ENCODE peak calls at places on chromosomes 13 and 19, in six cellular contexts. One of them, this sample, is unnamed.

GRCh38 chr19:11247391-11247790 is 8.0 kb downstream of the ANGPTL8 start:
- DNase-seq in psoas muscle: peak
- DNase-seq in gastrocnemius medialis: peak
- DNase-seq in fibroblast of mammary gland: peak
- DNase-seq in AG09309: no peak
- DNase-seq in GM10248: no peak
- DNase-seq in this sample: no peak

GRCh38 chr19:22784051-22784450 is at the start of gene ZNF99:
- DNase-seq in fibroblast of mammary gland: no peak
- DNase-seq in AG09309: no peak
- DNase-seq in psoas muscle: peak
- DNase-seq in GM10248: no peak
- DNase-seq in gastrocnemius medialis: peak
- DNase-seq in this sample: no peak

GRCh38 chr19:53057904-53058579 is 13.5 kb downstream of the ERVV-2 start:
- DNase-seq in gastrocnemius medialis: no peak
- DNase-seq in GM10248: no peak
- DNase-seq in AG09309: no peak
- DNase-seq in fibroblast of mammary gland: no peak
- DNase-seq in psoas muscle: no peak
- DNase-seq in this sample: no peak

GRCh38 chr19:17950310-17951150 is 16.4 kb upstream of the KCNN1 start:
- DNase-seq in AG09309: no peak
- DNase-seq in psoas muscle: no peak
- DNase-seq in GM10248: no peak
- DNase-seq in fibroblast of mammary gland: no peak
- DNase-seq in gastrocnemius medialis: no peak
- DNase-seq in this sample: no peak

GRCh38 chr19:4523306-4524110 is 5.2 kb upstream of the PLIN4 start:
- DNase-seq in fibroblast of mammary gland: peak
- DNase-seq in gastrocnemius medialis: peak
- DNase-seq in psoas muscle: peak
- DNase-seq in GM10248: peak
- DNase-seq in AG09309: no peak
- DNase-seq in this sample: no peak

GRCh38 chr13:111114362-111115050 is 604 bp upstream of the ARHGEF7 start:
- DNase-seq in AG09309: no peak
- DNase-seq in psoas muscle: peak
- DNase-seq in GM10248: peak
- DNase-seq in fibroblast of mammary gland: peak
- DNase-seq in gastrocnemius medialis: peak
- DNase-seq in this sample: no peak

GRCh38 chr19:3618144-3618810 is 8.3 kb downstream of the CACTIN start:
- DNase-seq in gastrocnemius medialis: no peak
- DNase-seq in AG09309: no peak
- DNase-seq in psoas muscle: peak
- DNase-seq in fibroblast of mammary gland: peak
- DNase-seq in GM10248: peak
- DNase-seq in this sample: no peak

GRCh38 chr19:33024398-33024797 is 40.3 kb downstream of the RHPN2 start:
- DNase-seq in psoas muscle: no peak
- DNase-seq in gastrocnemius medialis: no peak
- DNase-seq in GM10248: no peak
- DNase-seq in fibroblast of mammary gland: no peak
- DNase-seq in AG09309: no peak
- DNase-seq in this sample: no peak

GRCh38 chr13:46143239-46143701 is 38.4 kb upstream of the CPB2 start:
- DNase-seq in fibroblast of mammary gland: no peak
- DNase-seq in gastrocnemius medialis: no peak
- DNase-seq in GM10248: no peak
- DNase-seq in AG09309: no peak
- DNase-seq in psoas muscle: no peak
- DNase-seq in this sample: no peak

GRCh38 chr13:72782717-72783116 is 784 bp downstream of the PIBF1 start:
- DNase-seq in fibroblast of mammary gland: peak
- DNase-seq in AG09309: no peak
- DNase-seq in psoas muscle: no peak
- DNase-seq in GM10248: no peak
- DNase-seq in gastrocnemius medialis: no peak
- DNase-seq in this sample: no peak

GRCh38 chr19:40246292-40247073 is 20.0 kb upstream of the CCNP start:
- DNase-seq in AG09309: no peak
- DNase-seq in GM10248: no peak
- DNase-seq in psoas muscle: no peak
- DNase-seq in fibroblast of mammary gland: no peak
- DNase-seq in gastrocnemius medialis: no peak
- DNase-seq in this sample: no peak

GRCh38 chr13:75052616-75053015 is 429.4 kb downstream of the TBC1D4 start:
- DNase-seq in GM10248: no peak
- DNase-seq in AG09309: no peak
- DNase-seq in psoas muscle: no peak
- DNase-seq in gastrocnemius medialis: no peak
- DNase-seq in fibroblast of mammary gland: no peak
- DNase-seq in this sample: no peak
- TF ChIP-seq CTCF in GM10248: no peak
- TF ChIP-seq CTCF in AG09309: no peak
- TF ChIP-seq CTCF in psoas muscle: no peak
- TF ChIP-seq CTCF in gastrocnemius medialis: no peak
- TF ChIP-seq CTCF in fibroblast of mammary gland: no peak
- TF ChIP-seq CTCF in this sample: no peak

DNA sequence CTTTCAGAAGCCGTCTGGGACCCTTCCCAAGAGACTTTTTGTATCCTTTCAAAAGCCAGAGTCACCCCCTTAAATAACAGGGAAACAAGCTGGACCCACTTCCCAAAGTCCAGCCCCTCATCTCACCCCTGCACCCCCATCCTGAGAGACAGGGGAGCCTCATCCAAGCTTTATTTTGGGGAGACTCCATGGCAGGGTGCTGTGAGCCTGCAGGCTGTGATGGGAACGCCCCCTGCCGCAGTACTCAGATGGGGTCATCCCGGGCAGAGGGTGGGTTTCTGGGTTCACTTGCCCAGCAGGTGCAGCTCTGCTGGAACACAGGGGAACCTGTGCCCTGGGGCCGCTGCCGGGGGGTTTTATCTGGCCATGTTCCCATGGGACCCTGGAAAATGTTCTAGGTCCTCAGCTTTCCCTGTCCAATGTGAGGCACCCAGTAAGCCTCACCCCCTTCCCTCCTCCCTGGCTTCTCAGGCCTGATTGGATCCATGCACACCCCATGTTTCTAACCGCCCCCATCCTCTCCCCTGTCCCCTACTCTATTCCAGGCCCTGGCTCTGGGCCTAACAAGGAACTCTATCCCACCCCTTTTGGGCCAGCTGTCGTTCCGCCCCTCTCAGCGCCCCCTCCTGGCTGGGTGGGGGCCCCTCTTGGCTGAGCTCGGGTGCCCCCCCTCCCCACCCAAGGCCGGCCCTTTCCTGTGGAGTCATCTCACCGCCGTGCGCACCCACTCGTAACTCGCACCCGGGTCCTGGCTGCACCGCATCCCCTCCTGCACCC is 1.0 kb downstream of the HIF3A start:
- DNase-seq in gastrocnemius medialis: peak
- DNase-seq in psoas muscle: peak
- DNase-seq in GM10248: no peak
- DNase-seq in fibroblast of mammary gland: peak
- DNase-seq in AG09309: no peak
- DNase-seq in this sample: no peak
- TF ChIP-seq CTCF in gastrocnemius medialis: peak
- TF ChIP-seq CTCF in psoas muscle: peak
- TF ChIP-seq CTCF in GM10248: no peak
- TF ChIP-seq CTCF in fibroblast of mammary gland: no peak
- TF ChIP-seq CTCF in AG09309: peak
- TF ChIP-seq CTCF in this sample: no peak

GRCh38 chr13:47719164-47719563 is 281.9 kb downstream of the SUCLA2 start:
- DNase-seq in gastrocnemius medialis: no peak
- DNase-seq in AG09309: no peak
- DNase-seq in fibroblast of mammary gland: no peak
- DNase-seq in GM10248: no peak
- DNase-seq in psoas muscle: no peak
- DNase-seq in this sample: no peak
- TF ChIP-seq CTCF in gastrocnemius medialis: no peak
- TF ChIP-seq CTCF in AG09309: no peak
- TF ChIP-seq CTCF in fibroblast of mammary gland: no peak
- TF ChIP-seq CTCF in GM10248: no peak
- TF ChIP-seq CTCF in psoas muscle: no peak
- TF ChIP-seq CTCF in this sample: no peak

GRCh38 chr13:77056382-77056781 is 29.4 kb upstream of the FBXL3 start:
- DNase-seq in GM10248: no peak
- DNase-seq in psoas muscle: no peak
- DNase-seq in AG09309: no peak
- DNase-seq in gastrocnemius medialis: no peak
- DNase-seq in fibroblast of mammary gland: no peak
- DNase-seq in this sample: no peak
- TF ChIP-seq CTCF in GM10248: no peak
- TF ChIP-seq CTCF in psoas muscle: no peak
- TF ChIP-seq CTCF in AG09309: no peak
- TF ChIP-seq CTCF in gastrocnemius medialis: peak
- TF ChIP-seq CTCF in fibroblast of mammary gland: no peak
- TF ChIP-seq CTCF in this sample: peak

DNA sequence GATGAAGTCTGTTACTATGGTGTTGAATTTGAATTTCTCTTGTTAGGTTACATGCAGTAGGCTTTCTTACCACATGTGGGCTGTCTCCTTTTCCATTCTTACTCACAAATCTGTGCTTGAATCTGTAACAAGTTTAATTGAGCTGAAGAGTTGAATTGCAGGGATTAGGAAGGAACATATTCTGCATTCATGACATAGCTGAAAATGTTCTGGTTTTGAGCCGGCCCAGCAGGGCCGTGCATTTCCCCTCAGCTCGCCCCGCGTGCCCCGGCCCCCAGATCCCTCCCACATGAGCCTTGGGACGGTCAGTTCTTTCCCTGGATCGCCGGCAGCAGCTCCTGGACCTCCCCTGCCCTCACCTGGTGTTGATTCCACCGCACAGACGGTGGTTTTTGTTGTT is 28.1 kb downstream of the TFDP1 start:
- DNase-seq in psoas muscle: no peak
- DNase-seq in fibroblast of mammary gland: no peak
- DNase-seq in AG09309: no peak
- DNase-seq in GM10248: no peak
- DNase-seq in gastrocnemius medialis: no peak
- DNase-seq in this sample: no peak
- TF ChIP-seq CTCF in psoas muscle: no peak
- TF ChIP-seq CTCF in fibroblast of mammary gland: no peak
- TF ChIP-seq CTCF in AG09309: no peak
- TF ChIP-seq CTCF in GM10248: no peak
- TF ChIP-seq CTCF in gastrocnemius medialis: no peak
- TF ChIP-seq CTCF in this sample: no peak

DNA sequence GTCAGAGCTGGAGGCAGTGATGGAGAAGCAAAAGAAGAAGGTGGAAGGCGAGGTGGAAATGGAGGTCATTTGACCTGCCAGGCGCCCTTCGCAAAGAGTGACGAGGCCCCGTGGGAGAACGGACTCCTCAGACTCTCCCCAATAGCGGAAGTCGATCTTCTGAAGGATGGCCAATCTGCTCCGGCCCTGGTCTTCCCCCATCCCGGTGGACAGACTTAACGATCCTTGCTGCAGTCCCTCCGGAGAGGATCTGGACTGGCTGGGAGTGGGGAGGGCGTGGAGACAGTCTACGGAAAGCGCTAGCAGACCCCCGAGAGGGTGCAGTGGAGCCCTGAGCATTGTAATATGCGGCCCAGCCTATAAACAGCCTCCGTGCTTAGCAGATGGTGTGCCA is 11.9 kb downstream of the EPS8L1 start:
- DNase-seq in psoas muscle: no peak
- DNase-seq in AG09309: no peak
- DNase-seq in fibroblast of mammary gland: peak
- DNase-seq in GM10248: no peak
- DNase-seq in gastrocnemius medialis: no peak
- DNase-seq in this sample: no peak
- TF ChIP-seq CTCF in psoas muscle: no peak
- TF ChIP-seq CTCF in AG09309: peak
- TF ChIP-seq CTCF in fibroblast of mammary gland: no peak
- TF ChIP-seq CTCF in GM10248: no peak
- TF ChIP-seq CTCF in gastrocnemius medialis: no peak
- TF ChIP-seq CTCF in this sample: no peak

DNA sequence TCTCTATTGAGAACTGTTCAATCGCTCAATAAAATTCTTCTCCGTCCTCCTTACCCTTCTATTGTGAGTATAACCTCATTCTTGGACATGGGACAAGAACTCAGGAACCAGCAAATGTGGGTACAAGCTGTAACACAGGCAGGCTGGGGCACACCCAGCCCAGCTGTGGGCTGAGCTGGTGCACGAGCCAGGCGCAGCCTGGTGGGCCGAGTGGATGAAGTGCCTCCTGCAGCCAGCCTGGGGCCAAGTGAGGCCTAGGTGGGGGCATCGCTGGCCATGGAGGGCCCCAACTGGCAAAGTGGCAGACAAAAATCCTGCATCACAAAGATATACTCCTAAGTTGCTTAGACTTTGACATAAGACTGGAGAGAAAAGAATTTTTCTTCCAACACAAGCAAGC is 57.9 kb upstream of the DIAPH3 start:
- DNase-seq in AG09309: no peak
- DNase-seq in gastrocnemius medialis: no peak
- DNase-seq in fibroblast of mammary gland: no peak
- DNase-seq in GM10248: no peak
- DNase-seq in psoas muscle: no peak
- DNase-seq in this sample: no peak
- TF ChIP-seq CTCF in AG09309: no peak
- TF ChIP-seq CTCF in gastrocnemius medialis: no peak
- TF ChIP-seq CTCF in fibroblast of mammary gland: no peak
- TF ChIP-seq CTCF in GM10248: no peak
- TF ChIP-seq CTCF in psoas muscle: no peak
- TF ChIP-seq CTCF in this sample: no peak

DNA sequence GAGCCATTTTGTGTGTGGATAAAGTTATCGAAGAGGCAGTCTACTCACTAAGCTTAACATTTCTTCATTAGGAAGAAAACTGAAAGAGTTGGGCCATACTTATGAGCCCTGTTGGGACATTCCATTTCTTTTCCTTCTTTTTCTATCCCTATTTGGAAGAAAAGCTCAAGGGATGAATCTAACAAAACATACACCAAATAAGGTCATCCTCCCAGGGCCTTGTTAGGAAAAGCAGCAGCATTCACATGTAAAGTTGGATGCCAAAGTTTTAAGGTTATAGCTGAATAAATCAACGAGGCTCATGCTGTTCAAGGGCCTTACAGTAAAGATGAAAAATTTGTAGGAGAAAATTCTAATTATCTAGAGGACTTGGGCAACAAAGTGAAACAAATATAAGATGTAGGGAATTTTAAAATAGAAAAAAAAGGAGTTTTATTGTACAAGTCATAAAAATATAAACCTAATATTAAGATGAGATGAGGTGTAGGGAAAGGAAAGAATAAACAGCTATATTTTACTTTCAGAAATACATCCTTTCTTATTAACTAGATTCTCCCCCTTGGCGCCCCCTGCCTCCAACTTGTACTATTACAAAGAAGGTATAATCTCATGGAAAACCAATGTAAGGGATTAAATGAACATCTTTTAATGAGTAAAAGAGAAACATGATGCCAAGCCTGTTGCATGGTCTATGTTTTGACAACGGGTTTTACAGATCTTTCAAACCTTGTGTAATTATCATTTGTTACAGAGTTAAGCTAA is 160.4 kb downstream of the PCDH20 start:
- DNase-seq in fibroblast of mammary gland: no peak
- DNase-seq in AG09309: no peak
- DNase-seq in gastrocnemius medialis: no peak
- DNase-seq in psoas muscle: no peak
- DNase-seq in GM10248: no peak
- DNase-seq in this sample: no peak
- TF ChIP-seq CTCF in fibroblast of mammary gland: no peak
- TF ChIP-seq CTCF in AG09309: no peak
- TF ChIP-seq CTCF in gastrocnemius medialis: no peak
- TF ChIP-seq CTCF in psoas muscle: no peak
- TF ChIP-seq CTCF in GM10248: peak
- TF ChIP-seq CTCF in this sample: no peak

GRCh38 chr19:19064098-19064722 is 416 bp downstream of the SLC25A42 start:
- DNase-seq in AG09309: no peak
- DNase-seq in GM10248: no peak
- DNase-seq in psoas muscle: no peak
- DNase-seq in fibroblast of mammary gland: peak
- DNase-seq in gastrocnemius medialis: no peak
- DNase-seq in this sample: no peak
- TF ChIP-seq CTCF in AG09309: peak
- TF ChIP-seq CTCF in GM10248: peak
- TF ChIP-seq CTCF in psoas muscle: no peak
- TF ChIP-seq CTCF in fibroblast of mammary gland: no peak
- TF ChIP-seq CTCF in gastrocnemius medialis: peak
- TF ChIP-seq CTCF in this sample: peak